ENCODE peak calls at places on chromosomes 7 and 10, in eight cellular contexts. Q is adrenal gland; L is fibroblast of the aortic adventitia; S is glutamatergic neuron; J is kidney epithelial cell; R is DND-41; F is HepG2; G is CD4-positive, alpha-beta T cell. O is an unnamed sample.
A peak's percentile ranks its signal among the peaks of the same experiment; 100 is the strongest.

GRCh38 chr10:98332623-98333269 is 64.8 kb upstream of the LOXL4 start:
- DNase-seq in Q (no peak), F (peak; percentile 69), J (no peak), S (no peak), R (no peak), G (no peak), L (no peak), O (no peak)

GRCh38 chr10:27621441-27621840 is 117.3 kb downstream of the RAB18 start:
- DNase-seq in G (no peak), R (no peak), F (no peak), Q (no peak), S (no peak), J (no peak), L (no peak), O (no peak)

GRCh38 chr10:5512881-5513698 is 11.7 kb upstream of the CALML3 start:
- DNase-seq in S (no peak), F (no peak), J (no peak), L (no peak), R (peak; percentile 12), Q (no peak), G (no peak), O (peak; percentile 65)

GRCh38 chr10:4685904-4686643 is 139.9 kb upstream of the AKR1E2 start:
- DNase-seq in L (no peak), Q (no peak), J (no peak), G (no peak), S (no peak), F (no peak), R (no peak), O (no peak)

GRCh38 chr7:84194484-84195260 is at the start of gene SEMA3A:
- DNase-seq in G (no peak), S (peak; percentile 20), F (peak; percentile 8), R (peak; percentile 31), L (peak; percentile 89), J (no peak), Q (peak; percentile 21), O (peak; percentile 24)

GRCh38 chr10:93991101-93991500 is 2.6 kb upstream of the PLCE1 start:
- DNase-seq in F (no peak), R (no peak), L (no peak), J (no peak), G (no peak), S (no peak), Q (no peak), O (no peak)

GRCh38 chr7:69862413-69863064 is 264.3 kb downstream of the AUTS2 start:
- DNase-seq in G (no peak), Q (no peak), F (no peak), L (no peak), J (no peak), S (no peak), R (no peak), O (no peak)

GRCh38 chr7:24290004-24290641 is 6.1 kb downstream of the NPY start:
- DNase-seq in L (peak; percentile 7), Q (no peak), G (no peak), R (peak; percentile 45), S (no peak), F (peak; percentile 60), J (peak; percentile 14), O (peak; percentile 86)

GRCh38 chr10:48940372-48940771 is 732 bp upstream of the LRRC18 start:
- DNase-seq in Q (no peak), L (no peak), F (no peak), G (no peak), S (no peak), J (no peak), R (no peak), O (no peak)

GRCh38 chr7:134865001-134865845 is 85.8 kb downstream of the CALD1 start:
- DNase-seq in J (no peak), F (no peak), Q (no peak), S (no peak), R (peak; percentile 17), L (peak; percentile 66), G (no peak), O (peak; percentile 67)

GRCh38 chr7:100803398-100804161 is 23.7 kb downstream of the EPHB4 start:
- DNase-seq in L (peak; percentile 91), S (peak; percentile 82), J (peak; percentile 70), G (no peak), Q (peak; percentile 90), R (peak; percentile 75), F (peak; percentile 17), O (peak; percentile 72)

DNA sequence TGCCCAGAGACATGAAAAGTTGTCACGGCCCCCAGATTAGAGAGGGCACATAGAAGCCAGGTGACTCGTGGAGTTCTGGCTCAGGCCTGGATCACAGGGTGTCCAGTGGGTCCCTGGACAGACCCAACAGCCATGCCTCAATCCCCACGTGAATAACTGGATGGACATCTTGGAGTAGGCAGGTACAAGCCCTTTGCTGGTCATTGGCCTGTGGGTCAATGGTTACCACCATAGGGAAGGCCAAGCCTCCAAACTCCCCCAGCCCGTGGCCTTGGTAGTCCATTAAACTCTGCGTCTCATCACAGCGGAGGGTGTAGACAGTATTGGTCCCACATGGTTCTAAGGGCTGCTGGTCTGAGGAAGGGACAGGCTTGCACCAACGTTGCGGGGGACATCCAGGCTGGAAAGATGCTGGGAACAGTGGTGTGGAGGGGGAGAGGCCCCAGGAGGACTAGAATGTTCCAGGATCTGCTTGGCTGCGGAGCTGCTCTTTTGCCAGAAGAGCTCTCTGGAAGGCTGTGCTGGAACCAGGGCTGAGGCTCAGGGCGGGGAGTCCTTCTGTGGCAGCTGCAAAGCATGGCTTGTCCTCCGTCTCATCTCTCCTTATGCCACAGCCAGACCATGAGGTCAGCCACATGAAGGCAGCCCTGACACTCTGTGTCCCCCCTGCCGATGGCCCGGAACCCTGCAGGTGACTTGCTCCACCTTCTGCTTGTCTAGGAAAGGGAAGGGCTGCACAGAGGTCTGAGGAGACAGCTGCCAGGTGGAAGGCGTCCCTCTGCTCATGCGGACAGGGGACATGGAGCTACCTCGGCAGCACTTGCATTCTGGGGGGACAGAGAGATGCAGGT is 205.6 kb upstream of the PPP2R2D start:
- DNase-seq in L (no peak), S (no peak), G (no peak), Q (peak; percentile 1), R (no peak), J (no peak), F (no peak), O (no peak)
- TF ChIP-seq CTCF in L (no peak), S (no peak), G (no peak), Q (no peak), R (no peak), J (no peak), F (no peak), O (no peak)

GRCh38 chr10:118773041-118773440 is 18.3 kb upstream of the CACUL1 start:
- DNase-seq in G (no peak), S (no peak), Q (no peak), R (no peak), F (no peak), J (no peak), L (no peak), O (no peak)

GRCh38 chr10:118776960-118777359 is 22.2 kb upstream of the CACUL1 start:
- DNase-seq in R (no peak), F (no peak), J (no peak), G (no peak), S (no peak), L (no peak), Q (no peak), O (no peak)

GRCh38 chr10:118778727-118779126 is 24.0 kb upstream of the CACUL1 start:
- DNase-seq in Q (no peak), G (no peak), R (no peak), L (no peak), F (no peak), J (no peak), S (no peak), O (no peak)

GRCh38 chr10:118776033-118776432 is 21.3 kb upstream of the CACUL1 start:
- DNase-seq in L (no peak), F (no peak), J (no peak), R (no peak), S (no peak), G (no peak), Q (no peak), O (no peak)

GRCh38 chr10:118775478-118775877 is 20.7 kb upstream of the CACUL1 start:
- DNase-seq in L (no peak), R (no peak), Q (no peak), J (no peak), S (no peak), G (no peak), F (no peak), O (no peak)
- TF ChIP-seq CTCF in L (peak; percentile 10), R (peak; percentile 17), Q (no peak), J (no peak), S (no peak), G (no peak), F (no peak), O (no peak)

GRCh38 chr7:200704-201103 is 8.3 kb downstream of the FAM20C start:
- DNase-seq in R (no peak), G (no peak), S (no peak), J (no peak), F (no peak), Q (no peak), L (no peak), O (no peak)
- TF ChIP-seq CTCF in R (no peak), G (no peak), S (no peak), J (peak; percentile 29), F (no peak), Q (no peak), L (peak; percentile 23), O (no peak)

DNA sequence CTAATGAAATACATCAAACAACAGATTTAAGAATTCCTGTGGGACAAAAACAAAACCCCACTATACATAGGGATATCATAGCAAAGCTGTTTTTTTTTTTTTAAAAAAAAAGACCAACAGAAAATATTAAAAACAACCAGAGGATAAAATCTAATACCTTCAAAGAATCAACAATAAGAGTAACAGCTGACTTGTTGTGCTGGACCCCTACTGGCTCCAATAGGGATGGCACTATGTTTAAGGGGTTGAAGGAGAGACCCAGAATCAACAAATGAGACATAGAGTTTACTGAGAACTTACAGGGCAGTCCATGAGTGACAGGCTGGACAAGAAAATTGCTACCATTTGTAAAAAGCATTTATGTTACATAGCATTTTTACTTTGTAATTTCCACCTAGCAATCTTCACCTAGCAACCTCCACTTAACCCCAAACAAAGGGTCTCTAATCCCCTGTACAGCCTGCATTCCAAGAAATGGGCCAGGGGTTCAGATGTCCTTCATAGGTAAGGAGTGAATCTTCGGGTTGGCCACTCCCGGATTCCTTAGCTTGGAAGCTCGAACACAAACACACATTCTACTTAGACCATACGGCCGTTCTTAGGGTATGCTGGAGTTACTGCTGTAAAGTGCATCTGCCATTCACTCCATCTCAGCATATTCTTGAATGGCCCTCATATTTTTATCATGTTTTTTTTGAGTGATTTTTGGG is 25.8 kb downstream of the ASZ1 start:
- DNase-seq in F (peak; percentile 5), G (no peak), Q (no peak), J (no peak), S (no peak), R (no peak), L (peak; percentile 14), O (no peak)
- TF ChIP-seq CTCF in F (no peak), G (no peak), Q (no peak), J (peak; percentile 29), S (peak; percentile 73), R (peak; percentile 45), L (peak; percentile 54), O (no peak)

DNA sequence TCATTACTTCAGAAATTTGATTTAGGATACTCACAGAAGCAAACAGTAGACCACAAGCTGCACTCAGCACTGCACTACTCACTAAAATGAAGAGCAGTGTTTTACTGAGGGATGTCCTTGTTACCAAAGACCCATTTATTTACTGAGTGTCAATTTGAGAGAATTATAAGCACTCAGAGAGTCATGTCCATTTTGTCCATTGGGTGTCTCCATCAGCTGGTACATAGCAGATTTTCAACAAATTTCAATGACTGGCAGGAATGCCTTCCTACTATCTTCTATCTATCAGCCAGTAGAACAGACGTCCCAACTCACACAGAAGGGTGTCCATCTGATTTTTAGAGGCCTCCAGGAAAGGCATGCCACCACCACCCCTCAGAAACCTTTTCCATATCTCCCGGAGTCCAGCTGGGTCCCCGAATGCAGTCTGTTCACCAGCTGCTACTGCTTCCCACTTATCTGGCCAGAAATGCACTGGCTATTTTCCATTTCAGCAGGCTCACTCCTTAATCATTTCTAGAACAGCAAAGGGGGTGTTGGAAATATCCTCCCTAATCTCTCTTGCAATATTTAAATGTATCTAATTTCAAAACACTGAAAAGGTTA is 1164.2 kb upstream of the CELF2 start:
- DNase-seq in Q (no peak), J (no peak), L (no peak), R (no peak), S (peak; percentile 63), G (no peak), F (no peak), O (no peak)
- TF ChIP-seq CTCF in Q (no peak), J (no peak), L (no peak), R (no peak), S (no peak), G (no peak), F (no peak), O (no peak)

O was measured in activated CD8-positive, alpha-beta T cell treated with anti-CD3 and anti-CD28 coated beads for 36 hours.